ENCODE peak calls at places on chromosomes 16 and 17, in nine cellular contexts. Q is GOT3; T is posterior cingulate gyrus; H is hepatic stellate cell; X is tibial artery; W is activated naive CD8-positive, alpha-beta T cell treated with anti-CD3 and anti-CD28 coated beads, Interleukin-2, amount 50 U/mL, for 24 hours; J is NCI-H1417; P is cardiac muscle cell; K is AG04449. V is an unnamed sample.

GRCh38 chr17:71438631-71439146 is 682.1 kb upstream of the SOX9 start:
- DNase-seq in P (peak), W (no peak), J (peak), X (peak), K (peak), T (no peak), H (peak), Q (peak), V (no peak)

GRCh38 chr17:73342549-73343167 is 30.9 kb upstream of the CDC42EP4 start:
- DNase-seq in X (no peak), H (peak), Q (no peak), K (no peak), T (no peak), W (no peak), P (no peak), J (peak), V (no peak)

GRCh38 chr17:61517843-61518606 is 65.8 kb downstream of the TBX4 start:
- DNase-seq in W (no peak), P (no peak), Q (no peak), J (no peak), H (no peak), X (no peak), K (no peak), T (no peak), V (no peak)

GRCh38 chr16:57422026-57422944 is 17.7 kb downstream of the CCL17 start:
- DNase-seq in J (peak), X (peak), K (peak), H (peak), W (no peak), Q (no peak), P (peak), T (no peak), V (no peak)

GRCh38 chr16:71498031-71498430 is 8.9 kb upstream of the ZNF19 start:
- DNase-seq in W (no peak), P (no peak), J (no peak), K (no peak), T (no peak), H (no peak), Q (no peak), X (no peak), V (no peak)

GRCh38 chr16:68759062-68759461 is 22.0 kb downstream of the CDH1 start:
- DNase-seq in T (no peak), P (no peak), J (no peak), X (no peak), K (no peak), H (no peak), W (no peak), Q (no peak), V (no peak)

GRCh38 chr17:29622337-29623282 is at the start of gene CORO6:
- DNase-seq in K (no peak), H (peak), T (peak), Q (no peak), J (peak), W (peak), P (peak), X (no peak), V (peak)

GRCh38 chr17:4297351-4297750 is 33.6 kb upstream of the ANKFY1 start:
- DNase-seq in Q (no peak), J (no peak), H (no peak), P (no peak), X (no peak), K (no peak), W (no peak), T (no peak), V (no peak)

GRCh38 chr17:29138991-29139682 is 41.1 kb downstream of the MYO18A start:
- DNase-seq in W (no peak), J (peak), K (no peak), Q (no peak), X (peak), H (no peak), T (no peak), P (no peak), V (peak)

GRCh38 chr17:63171428-63172205 is 205.6 kb downstream of the TANC2 start:
- DNase-seq in X (no peak), P (no peak), K (no peak), H (peak), W (no peak), J (no peak), T (no peak), Q (no peak), V (no peak)

GRCh38 chr16:77683845-77684526 is 38.3 kb upstream of the NUDT7 start:
- DNase-seq in K (no peak), J (peak), T (no peak), P (no peak), W (no peak), H (no peak), X (no peak), Q (no peak), V (no peak)

GRCh38 chr17:82878545-82878944 is 38.7 kb upstream of the ZNF750 start:
- DNase-seq in P (no peak), T (no peak), J (no peak), W (no peak), H (no peak), X (no peak), Q (no peak), K (no peak), V (no peak)

GRCh38 chr17:45848868-45849535 is 4.3 kb downstream of the SPPL2C start:
- DNase-seq in H (no peak), Q (no peak), T (peak), J (no peak), P (no peak), X (no peak), K (no peak), W (no peak), V (no peak)

GRCh38 chr16:67552476-67552875 is 9.8 kb upstream of the CTCF start:
- DNase-seq in W (no peak), Q (no peak), J (peak), T (no peak), H (peak), P (no peak), K (no peak), X (no peak), V (no peak)

GRCh38 chr17:40563371-40564052 is 1.8 kb downstream of the CCR7 start:
- DNase-seq in Q (no peak), T (no peak), P (no peak), X (no peak), K (no peak), W (peak), J (no peak), H (no peak), V (no peak)

GRCh38 chr16:12637002-12637401 is 166.7 kb downstream of the CPPED1 start:
- DNase-seq in W (no peak), K (no peak), Q (no peak), P (peak), J (peak), X (no peak), T (no peak), H (no peak), V (no peak)

GRCh38 chr17:37180371-37180770 is 195.4 kb upstream of the C17orf78 start:
- DNase-seq in K (no peak), Q (no peak), H (peak), P (no peak), T (no peak), J (no peak), X (no peak), W (no peak), V (no peak)

GRCh38 chr17:69947027-69947759 is 127.8 kb upstream of the KCNJ16 start:
- DNase-seq in W (no peak), T (no peak), P (no peak), K (no peak), X (no peak), J (no peak), H (no peak), Q (no peak), V (no peak)

GRCh38 chr16:89114159-89114981 is 20.7 kb downstream of the ACSF3 start:
- DNase-seq in P (no peak), Q (no peak), X (no peak), H (no peak), T (no peak), J (no peak), K (no peak), W (no peak), V (no peak)

GRCh38 chr17:1714488-1714979 is 4.4 kb upstream of the TLCD2 start:
- DNase-seq in P (peak), W (no peak), K (peak), J (peak), T (peak), H (peak), Q (peak), X (peak), V (peak)

GRCh38 chr17:82863941-82864720 is 24.3 kb upstream of the ZNF750 start:
- DNase-seq in H (peak), J (peak), P (no peak), T (no peak), W (peak), K (no peak), Q (no peak), X (no peak), V (no peak)

GRCh38 chr16:83336630-83337029 is 471.1 kb upstream of the HSBP1 start:
- DNase-seq in Q (no peak), X (no peak), T (no peak), P (no peak), H (no peak), K (no peak), J (no peak), W (no peak), V (no peak)

GRCh38 chr17:78974635-78975591 is 4.8 kb downstream of the LGALS3BP start:
- DNase-seq in P (peak), H (no peak), J (peak), Q (no peak), X (peak), T (no peak), K (peak), W (no peak), V (no peak)

GRCh38 chr17:73286863-73287296 is 24.9 kb downstream of the CDC42EP4 start:
- DNase-seq in K (no peak), T (no peak), W (no peak), H (no peak), X (peak), Q (no peak), P (no peak), J (no peak), V (no peak)

GRCh38 chr17:45111838-45112237 is 20.5 kb downstream of the PLCD3 start:
- DNase-seq in H (no peak), W (no peak), J (no peak), X (no peak), K (no peak), T (no peak), P (no peak), Q (no peak), V (no peak)

GRCh38 chr17:71327376-71328059 is 793.3 kb upstream of the SOX9 start:
- DNase-seq in H (no peak), X (no peak), J (no peak), W (no peak), K (no peak), T (no peak), Q (no peak), P (no peak), V (no peak)

GRCh38 chr17:18978050-18978449 is 26.1 kb downstream of the SLC5A10 start:
- DNase-seq in K (no peak), Q (no peak), J (no peak), T (no peak), W (no peak), P (no peak), X (no peak), H (no peak), V (no peak)

GRCh38 chr17:50863221-50863843 is 2.8 kb downstream of the TOB1 start:
- DNase-seq in P (peak), Q (no peak), X (peak), K (no peak), W (peak), J (peak), H (no peak), T (peak), V (peak)